ENCODE peak calls at places on chromosomes 4 and X, in five cellular contexts. W is PC-3, R is AG04449, B is right lobe of liver, D is suprapubic skin. P is an unnamed sample.

GRCh38 chr4:142110136-142110535 is 473.8 kb downstream of the IL15 start:
- DNase-seq in R (no peak), B (no peak), D (no peak), W (no peak), P (no peak)

GRCh38 chr4:68342139-68342538 is 7.8 kb downstream of the YTHDC1 start:
- DNase-seq in D (no peak), W (peak), R (no peak), B (no peak), P (peak)

GRCh38 chr4:16439003-16439402 is 212.7 kb upstream of the TAPT1 start:
- DNase-seq in R (peak), B (no peak), W (no peak), D (no peak), P (no peak)

GRCh38 chrX:41148553-41148952 is 63.3 kb downstream of the USP9X start:
- DNase-seq in R (peak), B (no peak), W (peak), D (no peak), P (no peak)

GRCh38 chrX:115268421-115268820 is 21.1 kb upstream of the LUZP4 start:
- DNase-seq in R (no peak), W (peak), D (no peak), B (no peak), P (no peak)

GRCh38 chrX:38462257-38462656 is 99.1 kb upstream of the TSPAN7 start:
- DNase-seq in D (no peak), R (no peak), B (no peak), W (no peak), P (no peak)

GRCh38 chrX:2967998-2968909 is 38.1 kb upstream of the ARSH start:
- DNase-seq in B (no peak), D (no peak), R (no peak), W (peak), P (no peak)

GRCh38 chr4:186845137-186845842 is 121.6 kb upstream of the FAT1 start:
- DNase-seq in D (no peak), R (peak), W (peak), B (no peak), P (no peak)

GRCh38 chrX:131841496-131842410 is 181.3 kb upstream of the STK26 start:
- DNase-seq in D (no peak), R (no peak), W (peak), B (peak), P (no peak)

GRCh38 chrX:66717926-66718325 is 79.0 kb upstream of the EDA2R start:
- DNase-seq in W (no peak), B (no peak), R (no peak), D (no peak), P (no peak)

GRCh38 chr4:74682567-74683359 is 111.6 kb downstream of the BTC start:
- DNase-seq in B (no peak), D (no peak), R (peak), W (peak), P (peak)

GRCh38 chr4:144650311-144650820 is 4.4 kb downstream of the HHIP start:
- DNase-seq in W (no peak), D (no peak), B (no peak), R (no peak), P (no peak)

GRCh38 chrX:136586386-136586785 is 54.4 kb downstream of the VGLL1 start:
- DNase-seq in R (no peak), D (no peak), W (peak), B (no peak), P (no peak)

GRCh38 chr4:100075486-100076270 is 114.6 kb downstream of the DDIT4L start:
- DNase-seq in R (no peak), D (no peak), W (no peak), B (no peak), P (no peak)

GRCh38 chr4:82499705-82500104 is 62.1 kb downstream of the TMEM150C start:
- DNase-seq in W (no peak), B (no peak), D (no peak), R (no peak), P (no peak)

GRCh38 chrX:105282077-105282476 is 61.6 kb upstream of the TEX13A start:
- DNase-seq in D (no peak), B (no peak), W (peak), R (no peak), P (no peak)

GRCh38 chr4:31613946-31614623 is 893.9 kb downstream of the PCDH7 start:
- DNase-seq in D (no peak), R (no peak), W (no peak), B (no peak), P (no peak)

GRCh38 chr4:164571593-164572385 is 182.1 kb upstream of the SMIM31 start:
- DNase-seq in W (peak), R (no peak), B (no peak), D (no peak), P (no peak)

GRCh38 chr4:57071340-57071739 is 38.8 kb downstream of the IGFBP7 start:
- DNase-seq in B (no peak), W (no peak), R (no peak), D (no peak), P (no peak)

DNA sequence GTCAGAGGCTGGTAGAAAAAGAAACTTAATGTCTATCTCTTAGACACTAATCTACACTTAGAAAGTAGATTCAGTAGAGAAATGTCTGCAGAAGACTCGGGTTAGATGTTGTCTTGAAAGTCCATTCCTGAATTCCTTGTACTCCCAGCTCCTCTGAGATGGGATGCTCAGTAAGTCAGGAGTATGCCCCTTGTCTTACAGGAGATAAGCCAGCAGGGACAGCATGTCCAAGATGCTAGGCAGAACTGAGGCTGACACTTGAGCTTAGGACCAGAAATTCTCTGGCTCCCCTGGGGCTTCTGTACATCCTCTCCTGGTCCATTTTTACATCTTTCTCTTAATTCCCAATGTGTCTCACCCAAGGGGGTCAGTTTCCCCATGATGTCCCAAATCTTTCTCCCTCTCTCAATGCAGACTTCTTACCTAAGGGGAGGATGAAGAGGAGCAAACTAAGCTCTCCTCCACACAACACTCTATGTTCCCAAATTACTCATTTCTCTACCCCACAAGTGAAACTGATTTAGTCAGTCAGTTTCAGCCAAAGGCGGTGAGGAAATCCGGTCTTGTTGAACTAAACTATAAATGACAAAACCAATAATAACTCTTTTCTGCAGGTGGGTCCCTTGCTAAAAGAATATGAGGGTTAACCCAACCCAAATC is 558.2 kb upstream of the DIPK2B start:
- DNase-seq in D (no peak), B (no peak), W (peak), R (no peak), P (no peak)
- H3K4me3 ChIP-seq in D (no peak), B (no peak), W (peak), R (peak), P (no peak)

GRCh38 chr4:4662230-4662629 is 120.4 kb upstream of the STX18 start:
- DNase-seq in D (no peak), W (no peak), B (no peak), R (no peak), P (no peak)

GRCh38 chr4:4656977-4657376 is 115.1 kb upstream of the STX18 start:
- DNase-seq in B (no peak), D (no peak), R (no peak), W (no peak), P (no peak)

GRCh38 chr4:4663028-4663427 is 121.2 kb upstream of the STX18 start:
- DNase-seq in D (no peak), R (no peak), W (peak), B (no peak), P (no peak)

GRCh38 chr4:4658051-4658450 is 116.2 kb upstream of the STX18 start:
- DNase-seq in B (no peak), W (peak), R (no peak), D (no peak), P (no peak)

GRCh38 chr4:4659871-4660651 is 118.2 kb upstream of the STX18 start:
- DNase-seq in R (peak), W (peak), B (no peak), D (no peak), P (no peak)
- H3K4me3 ChIP-seq in R (no peak), W (peak), B (no peak), D (no peak), P (no peak)

GRCh38 chr4:139633195-139633594 is 32.4 kb upstream of the MGST2 start:
- DNase-seq in W (peak), R (no peak), D (no peak), B (no peak), P (no peak)
- H3K4me3 ChIP-seq in W (peak), R (no peak), D (no peak), B (no peak), P (peak)

DNA sequence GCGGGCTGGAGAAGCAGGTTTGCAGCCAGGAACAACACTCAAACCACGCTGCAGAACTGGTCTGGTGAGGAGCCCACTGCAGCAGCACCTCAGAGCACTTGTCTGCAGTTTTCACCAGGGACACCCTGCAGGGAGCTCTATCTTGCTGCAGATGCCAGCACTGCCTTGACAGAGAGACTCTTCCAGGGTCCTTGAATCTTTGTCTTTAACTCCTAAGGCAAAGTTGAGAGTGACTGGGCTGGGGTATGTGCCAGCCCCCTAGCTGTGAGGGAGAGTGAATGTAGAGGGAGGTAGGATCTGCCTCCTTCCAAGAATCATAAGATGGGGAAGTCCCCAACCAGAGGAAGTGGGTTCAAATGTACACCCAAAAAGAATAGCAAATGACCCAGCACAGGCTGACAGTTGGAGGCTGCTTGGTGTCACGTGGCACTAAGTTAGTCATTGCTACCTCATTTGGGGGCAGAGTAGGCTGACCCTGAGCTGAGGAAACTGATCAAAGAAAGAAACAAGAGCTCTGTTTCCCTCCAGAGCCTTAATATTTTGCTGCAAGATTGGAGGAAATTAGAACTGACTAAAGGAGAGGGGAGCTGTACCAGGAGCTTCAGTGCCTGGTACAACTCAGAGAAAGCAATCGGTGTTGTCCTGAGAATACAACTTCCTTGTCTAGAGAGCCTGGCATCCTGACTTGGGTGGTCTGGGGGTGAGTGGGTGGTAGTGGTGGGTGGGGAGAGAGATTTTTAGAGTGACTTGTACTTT is 28.2 kb upstream of the HUWE1 start:
- DNase-seq in B (no peak), D (no peak), W (peak), R (no peak), P (no peak)
- H3K4me3 ChIP-seq in B (no peak), D (no peak), W (peak), R (no peak), P (no peak)

DNA sequence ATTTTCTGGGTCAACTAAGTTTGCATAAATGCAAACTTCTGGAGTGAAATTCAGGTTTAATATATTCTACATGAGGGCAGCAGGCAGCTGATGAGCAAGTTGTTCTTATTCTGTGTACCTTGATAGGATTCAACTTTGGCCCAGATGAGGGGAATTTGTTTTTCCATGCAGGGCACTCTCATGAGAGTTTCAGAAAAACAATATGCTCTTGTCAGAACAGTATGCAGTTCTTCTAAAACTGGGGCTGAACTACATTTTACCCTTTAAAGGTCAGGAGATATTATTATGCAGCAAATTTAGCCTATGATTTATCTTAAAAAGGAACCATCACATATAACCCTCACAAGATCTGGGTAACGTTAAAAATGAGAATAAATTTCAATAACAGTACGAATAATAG is 19.2 kb downstream of the GPRIN3 start:
- DNase-seq in D (no peak), B (no peak), W (no peak), R (no peak), P (no peak)
- H3K4me3 ChIP-seq in D (no peak), B (no peak), W (no peak), R (no peak), P (no peak)

GRCh38 chrX:9278475-9279270 is 186.2 kb upstream of the TBL1X start:
- DNase-seq in B (no peak), W (no peak), D (no peak), R (no peak), P (no peak)
- H3K4me3 ChIP-seq in B (no peak), W (no peak), D (peak), R (no peak), P (no peak)

DNA sequence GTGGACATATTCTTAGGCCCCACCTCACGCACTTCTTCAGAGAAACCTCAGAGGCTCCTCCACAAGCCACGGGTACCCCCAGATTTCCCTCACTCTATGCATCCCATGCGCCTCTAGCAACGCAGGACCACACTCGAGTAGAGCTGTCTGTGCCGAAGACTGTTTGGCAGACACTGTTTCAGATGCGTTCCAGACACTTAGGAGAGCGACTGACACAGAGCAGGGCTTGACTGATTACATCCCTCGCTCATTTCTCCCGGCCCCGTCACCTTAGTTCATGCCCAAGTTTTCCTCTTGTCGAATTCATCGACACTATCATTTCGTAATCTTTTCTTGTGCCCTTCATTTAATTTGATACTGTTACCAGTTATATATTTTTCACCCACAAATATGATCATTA is 15.0 kb downstream of the SORBS2 start:
- DNase-seq in D (no peak), B (no peak), R (no peak), W (no peak), P (no peak)
- H3K4me3 ChIP-seq in D (no peak), B (no peak), R (no peak), W (no peak), P (no peak)

DNA sequence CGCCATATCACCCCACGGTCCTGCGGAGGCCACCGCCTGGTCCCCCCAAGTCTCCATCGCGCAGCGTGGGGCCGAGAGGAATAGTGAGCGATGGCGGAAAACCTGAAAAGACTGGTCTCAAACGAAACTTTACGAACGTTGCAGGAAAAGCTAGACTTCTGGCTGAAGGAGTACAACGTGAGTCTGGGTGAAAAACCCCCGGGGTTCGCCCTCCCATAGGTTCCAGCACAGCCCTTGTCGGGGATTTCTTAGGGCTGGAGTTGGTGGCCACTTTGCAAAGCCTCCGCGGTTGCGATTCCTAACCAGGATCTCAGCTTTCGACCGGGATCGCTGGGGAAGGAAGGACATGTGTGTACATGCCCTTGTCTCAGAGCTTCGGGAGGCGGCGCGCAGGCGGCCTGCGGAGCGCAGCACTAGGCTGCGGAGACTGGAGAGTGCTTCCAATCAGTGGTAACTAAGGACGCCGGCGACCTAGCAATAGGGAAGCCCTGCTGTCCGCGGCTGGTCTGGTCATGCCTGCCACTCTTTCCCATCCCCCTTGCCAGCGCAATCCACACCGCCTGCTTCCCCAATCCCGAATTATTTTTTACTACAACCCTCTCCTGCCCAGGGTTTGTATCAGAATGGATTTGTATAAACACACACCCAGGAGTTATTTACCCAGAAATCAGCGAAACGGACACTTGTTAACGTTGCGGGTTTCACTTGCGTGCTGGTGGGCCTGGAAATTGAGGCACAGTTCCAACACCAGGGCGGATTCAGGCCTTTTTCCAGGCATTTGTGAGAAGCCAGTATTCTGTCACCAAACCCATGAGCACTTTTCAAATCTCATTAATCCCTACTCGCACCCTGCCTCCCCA is 741 bp downstream of the SPATA18 start:
- DNase-seq in W (no peak), D (no peak), B (peak), R (peak), P (peak)
- H3K4me3 ChIP-seq in W (no peak), D (peak), B (peak), R (peak), P (peak)

GRCh38 chr4:26029512-26030131 is 115.6 kb downstream of the SMIM20 start:
- DNase-seq in W (no peak), R (no peak), D (no peak), B (no peak), P (no peak)
- H3K4me3 ChIP-seq in W (no peak), R (no peak), D (no peak), B (no peak), P (no peak)

P was measured in pancreas.